ENCODE peak calls at places on chromosome 1, in nine cellular contexts. U is right lobe of liver, C is IMR-90, F is GM12891, D is NCI-H187 treated with DMSO at 0.1 percent for 48 hours, M is AML-193, G is HS-5, O is psoas muscle, K is GM12864. R is an unnamed sample.

GRCh38 chr1:233183226-233184020 is 112.1 kb downstream of the PCNX2 start:
- DNase-seq in U (no peak), C (peak; percentile 63), F (no peak), D (no peak), M (no peak), G (no peak), O (no peak), K (no peak), R (no peak)

GRCh38 chr1:210132582-210132981 is 100.0 kb upstream of the SERTAD4 start:
- DNase-seq in U (no peak), C (peak; percentile 40), F (no peak), D (no peak), M (no peak), G (no peak), O (no peak), K (no peak), R (no peak)

GRCh38 chr1:24486296-24487065 is 16.2 kb upstream of the RCAN3 start:
- DNase-seq in U (no peak), C (no peak), F (no peak), D (no peak), M (no peak), G (no peak), O (no peak), K (no peak), R (no peak)

GRCh38 chr1:2300851-2301606 is 72.9 kb downstream of the SKI start:
- DNase-seq in U (no peak), C (peak; percentile 67), F (peak; percentile 83), D (no peak), M (peak; percentile 86), G (no peak), O (peak; percentile 85), K (peak; percentile 68), R (peak; percentile 86)

GRCh38 chr1:48082271-48082925 is 85.2 kb upstream of the TRABD2B start:
- DNase-seq in U (no peak), C (no peak), F (no peak), D (no peak), M (no peak), G (no peak), O (no peak), K (no peak), R (no peak)

GRCh38 chr1:79128726-79129125 is 122.2 kb upstream of the ADGRL4 start:
- DNase-seq in U (no peak), C (peak; percentile 93), F (no peak), D (no peak), M (no peak), G (peak; percentile 46), O (no peak), K (no peak), R (no peak)

GRCh38 chr1:87449348-87449963 is 120.8 kb downstream of the LMO4 start:
- DNase-seq in U (peak; percentile 83), C (peak; percentile 7), F (peak; percentile 10), D (no peak), M (no peak), G (no peak), O (no peak), K (peak; percentile 97), R (peak; percentile 15)

GRCh38 chr1:182603646-182604127 is 502 bp downstream of the RGS16 start:
- DNase-seq in U (no peak), C (no peak), F (no peak), D (peak; percentile 39), M (no peak), G (no peak), O (no peak), K (no peak), R (no peak)

R was measured in GM12892.